ENCODE peak calls at places on chromosomes 13 and 19, in five cellular contexts. One of them, this sample, is unnamed.

GRCh38 chr13:91520952-91521351 is 122.5 kb downstream of the GPC5 start:
- DNase-seq in T-helper 17 cell: no peak
- DNase-seq in upper lobe of left lung: no peak
- DNase-seq in thoracic aorta: no peak
- DNase-seq in stimulated activated naive CD4-positive, alpha-beta T cell: no peak
- DNase-seq in this sample: peak

GRCh38 chr13:112747256-112747655 is 57.4 kb downstream of the ATP11A start:
- DNase-seq in T-helper 17 cell: no peak
- DNase-seq in upper lobe of left lung: no peak
- DNase-seq in thoracic aorta: no peak
- DNase-seq in stimulated activated naive CD4-positive, alpha-beta T cell: no peak
- DNase-seq in this sample: no peak

GRCh38 chr13:74132152-74132767 is 1.9 kb downstream of the KLF12 start:
- DNase-seq in T-helper 17 cell: peak
- DNase-seq in upper lobe of left lung: no peak
- DNase-seq in thoracic aorta: no peak
- DNase-seq in stimulated activated naive CD4-positive, alpha-beta T cell: peak
- DNase-seq in this sample: peak

GRCh38 chr19:55259540-55260210 is 858 bp upstream of the PPP6R1 start:
- DNase-seq in T-helper 17 cell: no peak
- DNase-seq in upper lobe of left lung: no peak
- DNase-seq in thoracic aorta: no peak
- DNase-seq in stimulated activated naive CD4-positive, alpha-beta T cell: no peak
- DNase-seq in this sample: peak

GRCh38 chr13:29171244-29171643 is 351.1 kb downstream of the MTUS2 start:
- DNase-seq in T-helper 17 cell: no peak
- DNase-seq in upper lobe of left lung: no peak
- DNase-seq in thoracic aorta: no peak
- DNase-seq in stimulated activated naive CD4-positive, alpha-beta T cell: no peak
- DNase-seq in this sample: no peak

GRCh38 chr19:16262618-16263017 is 62.0 kb upstream of the KLF2 start:
- DNase-seq in T-helper 17 cell: no peak
- DNase-seq in upper lobe of left lung: no peak
- DNase-seq in thoracic aorta: no peak
- DNase-seq in stimulated activated naive CD4-positive, alpha-beta T cell: no peak
- DNase-seq in this sample: no peak

GRCh38 chr19:42325896-42326771 is 699 bp downstream of the MEGF8 start:
- DNase-seq in T-helper 17 cell: peak
- DNase-seq in upper lobe of left lung: peak
- DNase-seq in thoracic aorta: no peak
- DNase-seq in stimulated activated naive CD4-positive, alpha-beta T cell: peak
- DNase-seq in this sample: no peak

GRCh38 chr19:12720851-12721655 is 2.7 kb downstream of the TNPO2 start:
- DNase-seq in T-helper 17 cell: no peak
- DNase-seq in upper lobe of left lung: peak
- DNase-seq in thoracic aorta: no peak
- DNase-seq in stimulated activated naive CD4-positive, alpha-beta T cell: no peak
- DNase-seq in this sample: peak

GRCh38 chr13:46307554-46307953 is 79.5 kb downstream of the RUBCNL start:
- DNase-seq in T-helper 17 cell: no peak
- DNase-seq in upper lobe of left lung: no peak
- DNase-seq in thoracic aorta: no peak
- DNase-seq in stimulated activated naive CD4-positive, alpha-beta T cell: no peak
- DNase-seq in this sample: no peak

GRCh38 chr13:31214379-31214778 is 14.6 kb downstream of the B3GLCT start:
- DNase-seq in T-helper 17 cell: no peak
- DNase-seq in upper lobe of left lung: no peak
- DNase-seq in thoracic aorta: no peak
- DNase-seq in stimulated activated naive CD4-positive, alpha-beta T cell: no peak
- DNase-seq in this sample: no peak

GRCh38 chr13:61654501-61654900 is 238.9 kb upstream of the PCDH20 start:
- DNase-seq in T-helper 17 cell: no peak
- DNase-seq in upper lobe of left lung: no peak
- DNase-seq in thoracic aorta: no peak
- DNase-seq in stimulated activated naive CD4-positive, alpha-beta T cell: no peak
- DNase-seq in this sample: no peak

GRCh38 chr19:18317998-18318800 is 4.7 kb downstream of the LSM4 start:
- DNase-seq in T-helper 17 cell: peak
- DNase-seq in upper lobe of left lung: peak
- DNase-seq in thoracic aorta: no peak
- DNase-seq in stimulated activated naive CD4-positive, alpha-beta T cell: peak
- DNase-seq in this sample: no peak

GRCh38 chr19:7658219-7658686 is 10.6 kb upstream of the RETN start:
- DNase-seq in T-helper 17 cell: no peak
- DNase-seq in upper lobe of left lung: no peak
- DNase-seq in thoracic aorta: no peak
- DNase-seq in stimulated activated naive CD4-positive, alpha-beta T cell: peak
- DNase-seq in this sample: no peak

GRCh38 chr19:53818756-53819155 is 5.4 kb downstream of the NLRP12 start:
- DNase-seq in T-helper 17 cell: no peak
- DNase-seq in upper lobe of left lung: no peak
- DNase-seq in thoracic aorta: no peak
- DNase-seq in stimulated activated naive CD4-positive, alpha-beta T cell: no peak
- DNase-seq in this sample: no peak

GRCh38 chr19:47190167-47190727 is 40.8 kb downstream of the BBC3 start:
- DNase-seq in T-helper 17 cell: peak
- DNase-seq in upper lobe of left lung: peak
- DNase-seq in thoracic aorta: peak
- DNase-seq in stimulated activated naive CD4-positive, alpha-beta T cell: peak
- DNase-seq in this sample: peak

GRCh38 chr19:50433201-50434180 is 799 bp downstream of the MYBPC2 start:
- DNase-seq in T-helper 17 cell: no peak
- DNase-seq in upper lobe of left lung: no peak
- DNase-seq in thoracic aorta: no peak
- DNase-seq in stimulated activated naive CD4-positive, alpha-beta T cell: no peak
- DNase-seq in this sample: no peak

GRCh38 chr19:18597809-18598660 is 8.6 kb downstream of the CRLF1 start:
- DNase-seq in T-helper 17 cell: no peak
- DNase-seq in upper lobe of left lung: no peak
- DNase-seq in thoracic aorta: no peak
- DNase-seq in stimulated activated naive CD4-positive, alpha-beta T cell: no peak
- DNase-seq in this sample: no peak

GRCh38 chr19:50377051-50377441 is 789 bp downstream of the NR1H2 start:
- DNase-seq in T-helper 17 cell: peak
- DNase-seq in upper lobe of left lung: peak
- DNase-seq in thoracic aorta: no peak
- DNase-seq in stimulated activated naive CD4-positive, alpha-beta T cell: peak
- DNase-seq in this sample: peak

GRCh38 chr13:40355126-40355719 is 311.2 kb downstream of the FOXO1 start:
- DNase-seq in T-helper 17 cell: no peak
- DNase-seq in upper lobe of left lung: no peak
- DNase-seq in thoracic aorta: no peak
- DNase-seq in stimulated activated naive CD4-positive, alpha-beta T cell: no peak
- DNase-seq in this sample: no peak

GRCh38 chr13:32453981-32454380 is 26.1 kb upstream of the N4BP2L1 start:
- DNase-seq in T-helper 17 cell: no peak
- DNase-seq in upper lobe of left lung: no peak
- DNase-seq in thoracic aorta: no peak
- DNase-seq in stimulated activated naive CD4-positive, alpha-beta T cell: no peak
- DNase-seq in this sample: peak

GRCh38 chr13:61149333-61149730 is 266.3 kb downstream of the PCDH20 start:
- DNase-seq in T-helper 17 cell: no peak
- DNase-seq in upper lobe of left lung: no peak
- DNase-seq in thoracic aorta: no peak
- DNase-seq in stimulated activated naive CD4-positive, alpha-beta T cell: no peak
- DNase-seq in this sample: no peak

GRCh38 chr13:49443689-49444516 is at the start of the genes CAB39L and SETDB2:
- DNase-seq in T-helper 17 cell: peak
- DNase-seq in upper lobe of left lung: peak
- DNase-seq in thoracic aorta: peak
- DNase-seq in stimulated activated naive CD4-positive, alpha-beta T cell: peak
- DNase-seq in this sample: peak

GRCh38 chr13:100646030-100646673 is 28.4 kb downstream of the TMTC4 start:
- DNase-seq in T-helper 17 cell: no peak
- DNase-seq in upper lobe of left lung: no peak
- DNase-seq in thoracic aorta: no peak
- DNase-seq in stimulated activated naive CD4-positive, alpha-beta T cell: no peak
- DNase-seq in this sample: peak

GRCh38 chr19:19774354-19775033 is 41.6 kb upstream of the ZNF14 start:
- DNase-seq in T-helper 17 cell: no peak
- DNase-seq in upper lobe of left lung: no peak
- DNase-seq in thoracic aorta: no peak
- DNase-seq in stimulated activated naive CD4-positive, alpha-beta T cell: no peak
- DNase-seq in this sample: no peak

GRCh38 chr13:100645382-100645781 is 29.2 kb downstream of the TMTC4 start:
- DNase-seq in T-helper 17 cell: no peak
- DNase-seq in upper lobe of left lung: no peak
- DNase-seq in thoracic aorta: no peak
- DNase-seq in stimulated activated naive CD4-positive, alpha-beta T cell: no peak
- DNase-seq in this sample: no peak

GRCh38 chr13:74074723-74075122 is 59.5 kb downstream of the KLF12 start:
- DNase-seq in T-helper 17 cell: no peak
- DNase-seq in upper lobe of left lung: no peak
- DNase-seq in thoracic aorta: no peak
- DNase-seq in stimulated activated naive CD4-positive, alpha-beta T cell: no peak
- DNase-seq in this sample: peak

GRCh38 chr19:1512671-1513491 is at the start of gene ADAMTSL5:
- DNase-seq in T-helper 17 cell: peak
- DNase-seq in upper lobe of left lung: peak
- DNase-seq in thoracic aorta: no peak
- DNase-seq in stimulated activated naive CD4-positive, alpha-beta T cell: peak
- DNase-seq in this sample: peak

GRCh38 chr13:51501592-51502205 is 48.9 kb upstream of the INTS6 start:
- DNase-seq in T-helper 17 cell: no peak
- DNase-seq in upper lobe of left lung: no peak
- DNase-seq in thoracic aorta: no peak
- DNase-seq in stimulated activated naive CD4-positive, alpha-beta T cell: no peak
- DNase-seq in this sample: peak

GRCh38 chr19:13207237-13208130 is 57.3 kb downstream of the IER2 start:
- DNase-seq in T-helper 17 cell: no peak
- DNase-seq in upper lobe of left lung: peak
- DNase-seq in thoracic aorta: no peak
- DNase-seq in stimulated activated naive CD4-positive, alpha-beta T cell: no peak
- DNase-seq in this sample: no peak

GRCh38 chr13:113124211-113125025 is 1.8 kb downstream of the F10 start:
- DNase-seq in T-helper 17 cell: no peak
- DNase-seq in upper lobe of left lung: no peak
- DNase-seq in thoracic aorta: no peak
- DNase-seq in stimulated activated naive CD4-positive, alpha-beta T cell: no peak
- DNase-seq in this sample: no peak

GRCh38 chr19:8041553-8041952 is 11.0 kb upstream of the CCL25 start:
- DNase-seq in T-helper 17 cell: no peak
- DNase-seq in upper lobe of left lung: no peak
- DNase-seq in thoracic aorta: no peak
- DNase-seq in stimulated activated naive CD4-positive, alpha-beta T cell: no peak
- DNase-seq in this sample: no peak

GRCh38 chr13:45331981-45332830 is 8.8 kb downstream of the TPT1 start:
- DNase-seq in T-helper 17 cell: no peak
- DNase-seq in upper lobe of left lung: no peak
- DNase-seq in thoracic aorta: no peak
- DNase-seq in stimulated activated naive CD4-positive, alpha-beta T cell: no peak
- DNase-seq in this sample: peak

GRCh38 chr19:42528354-42529247 is at the start of gene CEACAM1:
- DNase-seq in T-helper 17 cell: peak
- DNase-seq in upper lobe of left lung: no peak
- DNase-seq in thoracic aorta: no peak
- DNase-seq in stimulated activated naive CD4-positive, alpha-beta T cell: peak
- DNase-seq in this sample: peak

GRCh38 chr13:106753241-106753640 is 185.3 kb upstream of the ARGLU1 start:
- DNase-seq in T-helper 17 cell: no peak
- DNase-seq in upper lobe of left lung: no peak
- DNase-seq in thoracic aorta: no peak
- DNase-seq in stimulated activated naive CD4-positive, alpha-beta T cell: no peak
- DNase-seq in this sample: no peak

GRCh38 chr13:91381371-91381770 is 17.1 kb upstream of the GPC5 start:
- DNase-seq in T-helper 17 cell: no peak
- DNase-seq in upper lobe of left lung: no peak
- DNase-seq in thoracic aorta: no peak
- DNase-seq in stimulated activated naive CD4-positive, alpha-beta T cell: no peak
- DNase-seq in this sample: peak

GRCh38 chr13:74464656-74465055 is 330.5 kb upstream of the KLF12 start:
- DNase-seq in T-helper 17 cell: no peak
- DNase-seq in upper lobe of left lung: no peak
- DNase-seq in thoracic aorta: no peak
- DNase-seq in stimulated activated naive CD4-positive, alpha-beta T cell: no peak
- DNase-seq in this sample: peak

GRCh38 chr13:106376411-106377112 is 158.9 kb downstream of the EFNB2 start:
- DNase-seq in T-helper 17 cell: no peak
- DNase-seq in upper lobe of left lung: no peak
- DNase-seq in thoracic aorta: no peak
- DNase-seq in stimulated activated naive CD4-positive, alpha-beta T cell: no peak
- DNase-seq in this sample: peak

This sample was measured in choroid plexus epithelial cell.